ENCODE peak calls at places on chromosomes 16 and 17, in eight cellular contexts. Y is A549, K is A673, B is mucosa of descending colon, W is transverse colon, L is right lobe of liver, S is pancreas, O is ovary. T is an unnamed sample. For H3K4me1, the result is how much of the 10 kb centered on the place peaks cover.

GRCh38 chr16:14600164-14600563 is 29.9 kb downstream of the PARN start:
- DNase-seq in Y (peak), K (peak), B (no peak), W (no peak), L (no peak), S (no peak), O (no peak), T (no peak)

GRCh38 chr17:19569785-19570496 is 36.3 kb downstream of the SLC47A1 start:
- DNase-seq in Y (no peak), K (no peak), B (no peak), W (peak), L (no peak), S (no peak), O (no peak), T (no peak)

GRCh38 chr16:85828166-85828565 is 28.7 kb downstream of the COX4I1 start:
- DNase-seq in Y (no peak), K (no peak), B (no peak), W (no peak), L (no peak), S (no peak), O (no peak), T (no peak)

GRCh38 chr17:21458036-21458435 is 81.9 kb downstream of the KCNJ12 start:
- DNase-seq in Y (no peak), K (no peak), B (no peak), W (no peak), L (no peak), S (no peak), O (no peak), T (no peak)

GRCh38 chr17:43891851-43892671 is 15.3 kb downstream of the MPP2 start:
- DNase-seq in Y (no peak), K (no peak), B (no peak), W (no peak), L (no peak), S (no peak), O (no peak), T (no peak)

GRCh38 chr16:8928467-8928957 is 35.2 kb downstream of the USP7 start:
- DNase-seq in Y (no peak), K (peak), B (no peak), W (no peak), L (no peak), S (no peak), O (no peak), T (no peak)

GRCh38 chr16:67544844-67545664 is 16.4 kb downstream of the RIPOR1 start:
- DNase-seq in Y (no peak), K (no peak), B (peak), W (no peak), L (no peak), S (peak), O (no peak), T (no peak)

GRCh38 chr17:49907279-49907678 is 59.4 kb upstream of the TAC4 start:
- DNase-seq in Y (no peak), K (no peak), B (no peak), W (no peak), L (no peak), S (no peak), O (no peak), T (no peak)

GRCh38 chr17:7786866-7787265 is 47.2 kb upstream of the KDM6B start:
- DNase-seq in Y (no peak), K (no peak), B (no peak), W (no peak), L (no peak), S (no peak), O (no peak), T (no peak)

GRCh38 chr16:48963306-48963705 is 318.3 kb downstream of the CBLN1 start:
- DNase-seq in Y (peak), K (no peak), B (no peak), W (no peak), L (no peak), S (no peak), O (no peak), T (no peak)

GRCh38 chr17:38592487-38592886 is 13.3 kb downstream of the SRCIN1 start:
- DNase-seq in Y (no peak), K (no peak), B (no peak), W (no peak), L (no peak), S (no peak), O (no peak), T (no peak)

GRCh38 chr17:58621174-58621573 is 70.7 kb downstream of the TEX14 start:
- DNase-seq in Y (no peak), K (no peak), B (no peak), W (peak), L (no peak), S (no peak), O (no peak), T (no peak)

GRCh38 chr17:29292992-29293889 is 707 bp downstream of the NUFIP2 start:
- DNase-seq in Y (peak), K (peak), B (peak), W (peak), L (peak), S (peak), O (peak), T (peak)

GRCh38 chr17:29617125-29617480 is 5.6 kb downstream of the CORO6 start:
- DNase-seq in Y (peak), K (peak), B (peak), W (peak), L (peak), S (no peak), O (peak), T (peak)

GRCh38 chr17:32609085-32609484 is 122.3 kb downstream of the CDK5R1 start:
- DNase-seq in Y (peak), K (no peak), B (peak), W (peak), L (peak), S (peak), O (no peak), T (peak)

GRCh38 chr16:27847030-27847550 is 216.4 kb downstream of the GSG1L start:
- DNase-seq in Y (no peak), K (no peak), B (no peak), W (no peak), L (no peak), S (no peak), O (no peak), T (peak)

GRCh38 chr17:57084361-57084801 is 665 bp upstream of the AKAP1 start:
- DNase-seq in Y (no peak), K (no peak), B (no peak), W (no peak), L (no peak), S (no peak), O (no peak), T (no peak)

DNA sequence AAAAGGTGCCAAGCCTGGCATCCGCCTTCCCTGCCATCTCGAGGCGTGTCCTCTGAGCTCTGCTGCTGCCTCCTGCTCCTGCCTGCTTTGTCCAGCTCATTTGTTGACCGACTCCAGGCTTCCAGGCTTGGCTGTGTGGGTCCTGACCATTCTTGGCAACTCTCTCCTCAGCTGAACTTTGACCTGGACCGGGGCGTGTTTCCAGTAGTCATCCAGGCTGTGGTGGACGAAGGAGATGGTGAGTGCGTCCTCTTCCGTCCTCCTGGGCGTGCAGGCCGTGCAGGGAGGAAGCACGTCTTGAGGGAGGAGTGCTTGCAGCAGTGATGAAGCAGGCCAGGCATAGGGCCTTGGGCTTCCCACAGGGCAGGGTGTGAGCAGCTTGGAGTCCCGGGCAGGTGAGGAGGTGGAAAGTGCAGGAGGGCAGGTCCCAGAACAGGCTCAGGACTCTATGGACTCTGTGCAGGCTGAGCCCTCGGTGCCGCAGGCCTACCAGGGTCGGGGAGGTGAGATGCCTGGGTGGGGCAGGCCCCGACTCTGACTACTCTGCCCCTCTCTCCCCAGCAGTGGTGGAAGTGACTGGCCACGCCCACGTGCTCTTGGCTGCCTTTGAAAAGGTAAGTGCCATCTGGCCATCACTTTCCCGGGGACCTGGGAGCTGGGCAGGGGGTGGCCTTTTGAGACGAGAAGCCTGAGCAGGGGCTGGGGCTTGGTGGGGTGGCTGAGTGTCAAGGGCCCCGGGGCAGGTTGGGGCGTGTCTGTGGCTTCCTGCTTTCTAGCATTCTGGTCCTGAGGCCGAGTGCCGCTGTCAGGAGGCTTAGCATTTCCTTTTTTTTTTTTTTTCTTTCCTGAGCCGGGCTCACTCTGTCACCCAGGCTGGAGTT is 28.6 kb upstream of the NUDT16L1 start:
- DNase-seq in Y (peak), K (no peak), B (peak), W (peak), L (peak), S (peak), O (peak), T (peak)
- H3K4me3 ChIP-seq in Y (no peak), K (no peak), B (no peak), W (no peak), L (peak), S (no peak), O (no peak), T (no peak)

DNA sequence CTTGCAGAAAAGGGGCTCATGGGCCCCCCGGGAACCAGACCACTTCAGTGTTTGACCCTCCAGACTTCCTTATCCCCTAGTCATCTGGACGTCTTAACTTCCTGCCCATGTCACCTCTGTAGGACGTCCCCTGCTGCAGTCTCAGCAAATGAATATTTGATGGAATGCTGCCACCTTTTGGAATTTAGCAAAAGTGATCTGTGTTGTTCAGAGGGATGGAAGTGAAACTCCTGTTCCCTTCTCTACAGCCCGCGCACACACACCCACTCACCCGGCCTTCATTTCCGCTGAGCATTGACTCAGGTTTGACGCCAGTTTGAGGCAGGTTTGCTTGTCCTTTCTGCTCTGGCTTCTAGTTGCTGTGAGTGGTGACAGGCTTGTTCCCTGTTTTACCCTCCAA is 507.2 kb upstream of the EEF2KMT start:
- DNase-seq in Y (peak), K (peak), B (no peak), W (no peak), L (no peak), S (no peak), O (no peak), T (no peak)
- TF ChIP-seq CTCF in Y (peak), K (peak), B (no peak), W (peak), L (no peak), S (no peak), O (no peak), T (no peak)

GRCh38 chr16:89473791-89474414 is 16.5 kb downstream of the ANKRD11 start:
- DNase-seq in Y (no peak), K (peak), B (no peak), W (no peak), L (no peak), S (no peak), O (no peak), T (peak)

GRCh38 chr16:89475144-89475543 is 15.2 kb downstream of the ANKRD11 start:
- DNase-seq in Y (no peak), K (no peak), B (no peak), W (no peak), L (no peak), S (no peak), O (no peak), T (no peak)

GRCh38 chr16:89473136-89473712 is 17.1 kb downstream of the ANKRD11 start:
- DNase-seq in Y (no peak), K (no peak), B (no peak), W (no peak), L (no peak), S (no peak), O (no peak), T (no peak)

GRCh38 chr16:89471225-89471624 is 19.1 kb downstream of the ANKRD11 start:
- DNase-seq in Y (no peak), K (no peak), B (no peak), W (no peak), L (no peak), S (no peak), O (no peak), T (peak)

GRCh38 chr16:89472711-89473075 is 17.7 kb downstream of the ANKRD11 start:
- DNase-seq in Y (no peak), K (no peak), B (no peak), W (no peak), L (no peak), S (peak), O (no peak), T (peak)
- H3K4me1 ChIP-seq in Y (half or more), K (under half), B (half or more), W (under half), L (under half), S (under half), O (under half), T (half or more)

GRCh38 chr16:88943131-88943664 is 33.8 kb downstream of the CBFA2T3 start:
- DNase-seq in Y (no peak), K (no peak), B (no peak), W (no peak), L (no peak), S (peak), O (no peak), T (no peak)
- H3K4me3 ChIP-seq in Y (no peak), K (no peak), B (no peak), W (no peak), L (no peak), S (no peak), O (no peak), T (no peak)

GRCh38 chr17:68539536-68540469 is 27.6 kb downstream of the PRKAR1A start:
- DNase-seq in Y (peak), K (no peak), B (no peak), W (no peak), L (no peak), S (no peak), O (no peak), T (no peak)
- TF ChIP-seq CTCF in Y (no peak), K (peak), B (no peak), W (no peak), L (no peak), S (no peak), O (no peak), T (peak)

DNA sequence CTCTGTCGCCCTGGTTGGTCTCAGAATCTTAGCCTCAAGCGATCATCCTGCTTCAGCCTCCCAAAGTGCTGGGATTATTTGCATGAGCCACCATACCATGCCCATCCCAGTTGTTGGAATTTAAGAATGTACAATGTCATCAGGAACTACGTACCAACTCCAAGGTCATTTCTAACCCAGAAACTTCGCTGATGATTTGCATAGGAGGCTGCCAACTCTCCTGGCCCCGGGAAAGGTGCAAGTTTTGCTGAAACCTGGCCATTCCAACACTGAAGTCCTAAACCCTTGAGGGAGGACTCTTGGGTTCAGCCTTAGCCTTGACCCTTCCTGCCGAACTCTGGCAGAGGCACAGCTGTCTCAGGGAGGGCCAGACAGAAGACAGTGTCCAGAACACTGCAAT is 2.9 kb upstream of the KIFC3 start:
- DNase-seq in Y (peak), K (no peak), B (no peak), W (no peak), L (no peak), S (peak), O (peak), T (no peak)
- H3K4me1 ChIP-seq in Y (half or more), K (half or more), B (under half), W (under half), L (under half), S (under half), O (under half), T (half or more)

GRCh38 chr16:50183316-50183715 is 30.2 kb downstream of the TENT4B start:
- DNase-seq in Y (no peak), K (no peak), B (no peak), W (no peak), L (no peak), S (no peak), O (no peak), T (no peak)
- H3K4me3 ChIP-seq in Y (no peak), K (no peak), B (no peak), W (no peak), L (no peak), S (no peak), O (no peak), T (no peak)

GRCh38 chr16:51967566-51967965 is 579.4 kb downstream of the TOX3 start:
- DNase-seq in Y (no peak), K (peak), B (no peak), W (no peak), L (no peak), S (no peak), O (no peak), T (no peak)

GRCh38 chr16:51968756-51969155 is 578.2 kb downstream of the TOX3 start:
- DNase-seq in Y (no peak), K (peak), B (no peak), W (no peak), L (no peak), S (no peak), O (no peak), T (no peak)

GRCh38 chr16:51971184-51971583 is 575.8 kb downstream of the TOX3 start:
- DNase-seq in Y (peak), K (peak), B (no peak), W (no peak), L (no peak), S (no peak), O (no peak), T (no peak)
- TF ChIP-seq CTCF in Y (no peak), K (peak), B (no peak), W (no peak), L (no peak), S (no peak), O (no peak), T (no peak)

GRCh38 chr17:79623786-79624657 is 13.2 kb upstream of the RBFOX3 start:
- DNase-seq in Y (no peak), K (no peak), B (peak), W (peak), L (peak), S (peak), O (peak), T (peak)
- H3K4me1 ChIP-seq in Y (under half), K (under half), B (under half), W (under half), L (under half), S (under half), O (under half), T (under half)

T was measured in spleen.